ENCODE peak calls at places on chromosomes 7 and 10, in six cellular contexts. A, J, D, W, C and V are unnamed samples. For H3K4me1, the result is how much of the 10 kb centered on the place peaks cover.

GRCh38 chr10:22723343-22723779 is 9.0 kb upstream of the PIP4K2A start:
- DNase-seq in J (no peak), D (no peak), W (no peak), A (no peak), C (no peak), V (no peak)

GRCh38 chr7:148912758-148913541 is 28.9 kb upstream of the EZH2 start:
- DNase-seq in J (no peak), D (no peak), C (no peak), A (no peak), W (no peak), V (no peak)

GRCh38 chr7:69450436-69450835 is 147.8 kb upstream of the AUTS2 start:
- DNase-seq in J (no peak), C (no peak), W (no peak), D (peak), A (no peak), V (no peak)

GRCh38 chr7:2196381-2197378 is 36.1 kb downstream of the MAD1L1 start:
- DNase-seq in A (peak), W (no peak), C (no peak), J (no peak), D (no peak), V (no peak)

GRCh38 chr10:133405844-133406527 is 12.0 kb downstream of the MTG1 start:
- DNase-seq in A (no peak), D (no peak), W (no peak), C (no peak), J (peak), V (no peak)

GRCh38 chr10:13338337-13339128 is 9.6 kb downstream of the SEPHS1 start:
- DNase-seq in J (peak), A (no peak), W (no peak), C (no peak), D (no peak), V (no peak)

GRCh38 chr7:153616808-153617207 is 435.4 kb upstream of the DPP6 start:
- DNase-seq in J (no peak), C (no peak), A (no peak), W (no peak), D (no peak), V (no peak)

GRCh38 chr10:100817268-100817839 is 72.0 kb downstream of the PAX2 start:
- DNase-seq in C (no peak), A (no peak), W (no peak), D (no peak), J (no peak), V (no peak)

GRCh38 chr10:4201866-4202825 is 417.1 kb upstream of the KLF6 start:
- DNase-seq in C (no peak), J (peak), W (no peak), A (no peak), D (no peak), V (no peak)

GRCh38 chr10:90985301-90985700 is 64.4 kb upstream of the ANKRD1 start:
- DNase-seq in D (no peak), A (no peak), C (no peak), J (no peak), W (no peak), V (no peak)

GRCh38 chr7:43905954-43906326 is 456 bp downstream of the URGCP start:
- DNase-seq in C (peak), W (peak), J (peak), D (no peak), A (peak), V (no peak)

GRCh38 chr7:74587435-74588126 is 69.9 kb upstream of the GTF2I start:
- DNase-seq in D (no peak), J (peak), C (peak), W (peak), A (peak), V (no peak)

GRCh38 chr7:45978010-45978681 is 57.1 kb upstream of the IGFBP3 start:
- DNase-seq in C (no peak), D (peak), J (peak), A (no peak), W (no peak), V (no peak)

GRCh38 chr10:101047961-101048892 is 13.6 kb upstream of the KAZALD1 start:
- DNase-seq in A (peak), W (no peak), D (no peak), J (no peak), C (peak), V (no peak)

GRCh38 chr10:132429281-132430230 is 32.6 kb downstream of the PWWP2B start:
- DNase-seq in J (no peak), D (no peak), A (no peak), C (peak), W (peak), V (no peak)

GRCh38 chr7:6482743-6483119 is 35.0 kb upstream of the DAGLB start:
- DNase-seq in D (no peak), C (no peak), A (no peak), W (no peak), J (peak), V (no peak)

GRCh38 chr7:6489612-6490011 is 41.9 kb upstream of the DAGLB start:
- DNase-seq in C (no peak), A (no peak), W (no peak), D (no peak), J (peak), V (no peak)

GRCh38 chr7:6482307-6482706 is 34.6 kb upstream of the DAGLB start:
- DNase-seq in C (no peak), J (peak), W (no peak), A (no peak), D (no peak), V (no peak)

GRCh38 chr7:6487184-6487545 is 39.4 kb upstream of the DAGLB start:
- DNase-seq in A (no peak), J (no peak), D (no peak), C (no peak), W (no peak), V (no peak)

GRCh38 chr7:6486438-6487183 is 38.9 kb upstream of the DAGLB start:
- DNase-seq in W (no peak), J (no peak), D (no peak), C (no peak), A (no peak), V (no peak)
- H3K4me1 ChIP-seq in W (under half), J (under half), D (under half), C (under half), A (under half), V (under half)

DNA sequence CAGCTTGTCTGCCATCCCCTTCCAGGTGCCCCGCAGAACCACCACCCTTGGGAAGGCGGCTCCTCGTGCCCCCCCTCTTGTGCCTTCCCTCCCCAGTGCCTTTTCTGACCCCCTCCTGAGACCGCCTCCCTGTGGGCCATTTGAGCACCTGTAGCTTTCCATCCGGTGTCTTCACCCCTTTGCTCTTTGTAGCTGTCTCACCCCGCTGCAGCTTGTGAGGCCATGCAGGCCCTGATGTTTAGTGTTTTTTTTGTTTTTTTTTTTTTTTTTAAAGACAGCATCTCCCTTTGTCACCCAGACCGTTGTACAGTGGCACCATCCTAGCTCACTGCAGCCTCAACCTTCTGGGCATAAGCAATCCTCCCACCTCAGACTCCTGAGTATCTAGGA is 52.5 kb downstream of the CUX1 start:
- DNase-seq in W (no peak), C (no peak), A (no peak), D (no peak), J (no peak), V (no peak)
- H3K4me1 ChIP-seq in W (under half), C (under half), A (under half), D (under half), J (under half), V (under half)

GRCh38 chr7:28091190-28091589 is 89.4 kb downstream of the JAZF1 start:
- DNase-seq in A (no peak), J (no peak), W (no peak), D (no peak), C (no peak), V (no peak)
- H3K4me1 ChIP-seq in A (under half), J (under half), W (under half), D (under half), C (under half), V (under half)

DNA sequence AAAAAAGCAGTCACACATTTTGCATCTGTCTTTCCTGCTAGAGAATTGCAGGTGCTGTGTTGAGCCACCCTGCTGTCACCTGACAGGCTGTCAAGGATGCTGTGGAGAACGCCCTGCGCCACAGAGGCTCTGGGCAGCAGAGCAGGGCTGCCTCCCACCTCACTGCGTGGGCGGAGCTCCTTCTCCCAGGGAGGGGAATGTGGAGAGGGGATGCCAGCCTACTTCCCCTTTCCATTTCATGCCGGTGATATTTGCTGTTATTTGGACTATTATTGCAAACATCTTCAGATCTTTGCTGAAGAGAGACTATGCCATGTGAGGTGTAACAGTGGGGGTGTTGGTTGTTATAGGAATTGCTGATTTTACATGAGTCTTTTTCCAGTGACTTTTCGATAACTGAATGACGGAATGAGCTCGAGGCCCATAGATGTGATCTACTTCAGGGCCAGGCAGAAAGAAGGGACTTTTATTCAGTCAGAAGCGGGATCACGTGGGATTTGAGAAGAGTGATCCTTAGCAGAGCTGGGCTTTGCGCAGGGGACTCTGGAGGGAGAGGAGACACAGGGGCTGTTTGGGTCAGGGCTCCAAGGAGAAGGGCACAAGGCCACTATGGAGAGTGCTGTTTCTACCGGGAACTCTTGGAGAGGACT is 13.6 kb upstream of the PRKAG2 start:
- DNase-seq in C (no peak), D (no peak), J (no peak), W (no peak), A (no peak), V (no peak)
- H3K4me1 ChIP-seq in C (under half), D (under half), J (under half), W (under half), A (under half), V (under half)

DNA sequence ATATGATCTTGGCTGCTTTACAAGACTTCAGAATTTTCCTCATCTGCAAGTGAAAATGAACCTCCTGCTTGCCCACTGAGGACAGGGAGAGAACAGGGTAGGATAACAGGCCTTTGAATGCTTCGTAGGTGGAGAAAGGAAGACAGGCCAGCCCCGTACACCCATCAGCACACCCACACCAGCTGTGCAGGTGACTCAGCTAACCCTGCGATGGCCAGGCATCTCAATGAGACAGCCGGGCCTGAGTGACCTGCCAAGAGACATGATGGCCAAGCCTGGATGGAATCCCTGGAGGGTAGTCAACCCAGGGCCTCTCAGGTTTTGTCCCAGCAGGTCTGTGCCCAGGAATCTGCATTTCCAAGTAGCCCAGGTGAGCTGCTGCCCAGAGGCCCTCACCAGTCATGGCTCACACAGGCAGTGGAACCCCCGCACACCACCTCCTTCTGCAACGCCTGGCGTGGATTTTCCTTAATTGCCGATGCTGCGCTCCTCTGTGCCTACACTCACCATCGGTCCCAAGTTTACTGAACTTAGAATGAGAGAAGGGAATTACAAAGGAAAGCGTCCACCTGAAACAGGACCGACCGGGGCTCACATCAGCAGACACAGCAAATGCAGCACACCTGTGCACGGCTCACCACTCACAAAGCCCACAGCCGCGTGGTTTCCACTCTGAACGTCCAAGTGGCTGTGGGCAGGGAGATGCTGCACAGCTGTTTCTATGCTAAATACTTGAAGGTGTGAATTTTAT is 163.7 kb downstream of the DIP2C start:
- DNase-seq in J (peak), W (no peak), A (no peak), C (no peak), D (no peak), V (no peak)
- H3K4me1 ChIP-seq in J (under half), W (under half), A (under half), C (under half), D (under half), V (under half)

GRCh38 chr10:35872666-35873065 is 230.6 kb upstream of the FZD8 start:
- DNase-seq in A (no peak), D (no peak), W (no peak), C (no peak), J (no peak), V (no peak)
- H3K4me1 ChIP-seq in A (under half), D (under half), W (under half), C (under half), J (under half), V (under half)

GRCh38 chr10:9234191-9234590 is 1179.7 kb downstream of the GATA3 start:
- DNase-seq in D (no peak), A (no peak), C (no peak), W (no peak), J (no peak), V (no peak)

GRCh38 chr10:9243861-9244515 is 1189.5 kb downstream of the GATA3 start:
- DNase-seq in A (no peak), D (no peak), W (no peak), C (no peak), J (no peak), V (no peak)

GRCh38 chr10:9238041-9238440 is 1183.6 kb downstream of the GATA3 start:
- DNase-seq in A (no peak), C (no peak), W (no peak), J (no peak), D (no peak), V (no peak)

GRCh38 chr10:9244880-9245279 is 1190.4 kb downstream of the GATA3 start:
- DNase-seq in A (no peak), J (no peak), C (no peak), W (no peak), D (no peak), V (no peak)

GRCh38 chr10:9239298-9239697 is 1184.8 kb downstream of the GATA3 start:
- DNase-seq in C (no peak), J (no peak), D (no peak), W (no peak), A (no peak), V (no peak)
- H3K4me1 ChIP-seq in C (under half), J (under half), D (under half), W (under half), A (under half), V (under half)

GRCh38 chr7:116579322-116579721 is 54.5 kb downstream of the CAV1 start:
- DNase-seq in C (no peak), W (no peak), D (no peak), J (no peak), A (no peak), V (no peak)

GRCh38 chr7:116582164-116582732 is 57.4 kb downstream of the CAV1 start:
- DNase-seq in D (no peak), J (peak), A (peak), W (no peak), C (no peak), V (no peak)

GRCh38 chr7:116577320-116577871 is 52.6 kb downstream of the CAV1 start:
- DNase-seq in A (no peak), D (no peak), J (peak), C (no peak), W (no peak), V (no peak)

GRCh38 chr7:116578526-116578925 is 53.7 kb downstream of the CAV1 start:
- DNase-seq in C (no peak), A (no peak), J (no peak), W (no peak), D (no peak), V (no peak)

GRCh38 chr7:116579835-116580234 is 55.0 kb downstream of the CAV1 start:
- DNase-seq in D (no peak), A (no peak), C (no peak), J (no peak), W (no peak), V (no peak)
- H3K4me1 ChIP-seq in D (under half), A (under half), C (under half), J (half or more), W (under half), V (under half)